ENCODE peak calls at places on chromosome 2, in ten cellular contexts. H, K, D, I, Z, X, C, Y, M and J are unnamed samples.
A peak's percentile ranks its signal among the peaks of the same experiment; 100 is the strongest.

GRCh38 chr2:145027073-145027459 is 507.1 kb upstream of the ZEB2 start:
- DNase-seq in H (no peak), K (no peak), D (no peak), I (no peak), Z (no peak), X (no peak), C (no peak), Y (peak; percentile 49), M (peak; percentile 67), J (no peak)

GRCh38 chr2:60961457-60961856 is 56.1 kb upstream of the PEX13 start:
- DNase-seq in H (no peak), K (no peak), D (no peak), I (no peak), Z (no peak), X (no peak), C (peak; percentile 7), Y (peak; percentile 75), M (peak; percentile 63), J (no peak)

GRCh38 chr2:3223080-3223923 is 154.3 kb downstream of the EIPR1 start:
- DNase-seq in H (no peak), K (no peak), D (no peak), I (no peak), Z (peak; percentile 28), X (no peak), C (no peak), Y (peak; percentile 86), M (no peak), J (peak; percentile 96)

GRCh38 chr2:234986866-234987720 is 35.3 kb downstream of the SH3BP4 start:
- DNase-seq in H (no peak), K (no peak), D (no peak), I (no peak), Z (no peak), X (no peak), C (no peak), Y (no peak), M (no peak), J (no peak)

GRCh38 chr2:136647039-136647438 is 118.3 kb upstream of the THSD7B start:
- DNase-seq in H (no peak), K (no peak), D (no peak), I (no peak), Z (no peak), X (no peak), C (no peak), Y (no peak), M (no peak), J (no peak)

GRCh38 chr2:63514237-63514716 is 74.0 kb downstream of the WDPCP start:
- DNase-seq in H (no peak), K (no peak), D (no peak), I (no peak), Z (no peak), X (no peak), C (no peak), Y (no peak), M (no peak), J (no peak)

GRCh38 chr2:128692895-128693519 is 374.3 kb upstream of the HS6ST1 start:
- DNase-seq in H (no peak), K (no peak), D (peak; percentile 40), I (no peak), Z (no peak), X (no peak), C (no peak), Y (no peak), M (no peak), J (no peak)

GRCh38 chr2:177148477-177149154 is 64.0 kb upstream of the HNRNPA3 start:
- DNase-seq in H (peak; percentile 90), K (peak; percentile 79), D (peak; percentile 81), I (peak; percentile 71), Z (peak; percentile 81), X (no peak), C (peak; percentile 90), Y (peak; percentile 66), M (peak; percentile 75), J (peak; percentile 86)

GRCh38 chr2:33126552-33126951 is 179.8 kb downstream of the LTBP1 start:
- DNase-seq in H (no peak), K (no peak), D (no peak), I (no peak), Z (no peak), X (no peak), C (no peak), Y (no peak), M (no peak), J (no peak)

GRCh38 chr2:134079373-134079772 is 174.5 kb upstream of the MGAT5 start:
- DNase-seq in H (no peak), K (no peak), D (no peak), I (no peak), Z (peak; percentile 25), X (no peak), C (no peak), Y (no peak), M (no peak), J (no peak)

GRCh38 chr2:151357359-151357758 is at the start of gene TNFAIP6:
- DNase-seq in H (no peak), K (no peak), D (no peak), I (peak; percentile 33), Z (no peak), X (no peak), C (peak; percentile 68), Y (peak; percentile 97), M (peak; percentile 41), J (no peak)

GRCh38 chr2:169222665-169223064 is 139.7 kb downstream of the LRP2 start:
- DNase-seq in H (no peak), K (no peak), D (no peak), I (no peak), Z (no peak), X (no peak), C (no peak), Y (no peak), M (no peak), J (no peak)

GRCh38 chr2:169225233-169225750 is 137.0 kb downstream of the LRP2 start:
- DNase-seq in H (no peak), K (no peak), D (no peak), I (no peak), Z (no peak), X (no peak), C (no peak), Y (no peak), M (no peak), J (no peak)

GRCh38 chr2:169225906-169226305 is 136.4 kb downstream of the LRP2 start:
- DNase-seq in H (no peak), K (no peak), D (no peak), I (no peak), Z (no peak), X (no peak), C (no peak), Y (no peak), M (no peak), J (no peak)

DNA sequence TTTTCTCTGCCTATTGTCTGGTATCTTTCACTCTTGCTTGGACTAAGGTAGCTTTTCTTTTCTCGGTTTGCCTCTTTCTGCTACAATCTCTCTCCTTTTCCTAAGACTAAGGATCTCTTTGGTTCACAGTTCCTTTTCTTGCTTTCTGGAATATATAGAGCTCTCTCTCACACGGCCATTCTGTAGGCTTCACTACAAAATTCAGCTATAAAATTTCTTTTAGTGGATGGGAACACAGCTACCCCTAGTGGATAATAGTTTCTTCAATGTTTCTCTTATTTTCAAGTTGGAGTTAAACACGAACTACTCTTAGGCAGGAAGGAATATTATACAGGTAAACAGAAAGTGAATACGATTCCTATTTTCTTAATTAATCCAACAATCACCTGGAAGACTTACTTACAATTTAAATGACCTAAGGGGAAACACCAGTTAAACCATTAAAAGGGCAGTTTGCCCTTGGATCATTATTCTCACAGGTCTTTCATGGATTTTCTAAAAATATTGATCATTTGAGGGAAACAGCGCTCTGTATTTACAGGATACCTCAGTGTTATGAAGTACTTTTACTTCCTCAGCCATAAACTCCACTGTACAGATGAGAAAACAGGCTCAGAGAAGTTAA is 140.5 kb downstream of the LRP2 start:
- DNase-seq in H (no peak), K (no peak), D (no peak), I (no peak), Z (no peak), X (no peak), C (peak; percentile 49), Y (no peak), M (peak; percentile 21), J (no peak)
- TF ChIP-seq CTCF in H (peak; percentile 58), K (peak; percentile 11), D (no peak), I (peak; percentile 29), Z (peak; percentile 26), X (no peak), C (peak; percentile 54), Y (peak; percentile 22), M (peak; percentile 61), J (peak; percentile 20)

DNA sequence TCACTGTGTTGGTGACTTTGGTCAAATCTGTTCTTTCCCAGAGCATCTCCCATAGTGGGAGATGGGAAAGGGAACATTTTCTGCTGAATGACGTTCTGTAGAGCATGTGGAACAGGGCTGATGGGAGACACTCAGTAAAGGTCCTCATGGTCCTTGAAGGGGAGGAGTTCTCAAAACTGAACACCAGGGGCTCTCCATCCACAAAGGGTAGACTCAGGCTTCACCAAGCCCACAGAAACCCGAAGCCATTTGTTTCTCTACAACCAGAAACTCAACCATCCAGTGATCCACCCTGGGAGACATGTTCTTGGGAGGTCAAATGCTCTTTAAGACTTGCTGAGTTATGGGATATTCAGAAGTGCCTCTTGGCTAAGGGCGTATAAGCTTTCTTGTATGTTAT is 131.8 kb downstream of the ACOXL start:
- DNase-seq in H (no peak), K (no peak), D (no peak), I (no peak), Z (no peak), X (no peak), C (no peak), Y (no peak), M (no peak), J (no peak)
- TF ChIP-seq CTCF in H (no peak), K (no peak), D (no peak), I (no peak), Z (no peak), X (no peak), C (no peak), Y (no peak), M (no peak), J (no peak)

DNA sequence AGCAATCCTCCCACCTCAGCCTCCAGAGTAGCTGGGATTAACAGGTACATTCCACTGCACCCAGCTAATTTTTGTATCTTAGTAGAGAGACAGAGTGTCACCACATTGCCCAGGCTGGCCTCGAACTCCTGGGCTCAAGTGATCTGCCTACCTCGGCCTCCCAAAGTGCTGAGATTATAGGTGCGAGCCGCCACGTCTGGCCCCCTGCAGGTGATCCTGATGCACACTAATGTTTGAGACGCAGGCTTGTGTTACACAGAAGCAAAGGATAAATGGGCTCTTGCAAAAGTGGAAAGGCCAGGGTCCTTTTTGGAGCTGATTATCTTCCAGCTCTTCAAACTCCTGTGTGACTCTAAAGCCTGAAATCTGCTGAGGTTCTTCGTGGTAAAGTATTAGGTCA is 84.2 kb downstream of the TGFA start:
- DNase-seq in H (no peak), K (no peak), D (no peak), I (no peak), Z (no peak), X (no peak), C (no peak), Y (no peak), M (no peak), J (no peak)
- TF ChIP-seq CTCF in H (no peak), K (no peak), D (no peak), I (no peak), Z (no peak), X (no peak), C (no peak), Y (no peak), M (no peak), J (no peak)

DNA sequence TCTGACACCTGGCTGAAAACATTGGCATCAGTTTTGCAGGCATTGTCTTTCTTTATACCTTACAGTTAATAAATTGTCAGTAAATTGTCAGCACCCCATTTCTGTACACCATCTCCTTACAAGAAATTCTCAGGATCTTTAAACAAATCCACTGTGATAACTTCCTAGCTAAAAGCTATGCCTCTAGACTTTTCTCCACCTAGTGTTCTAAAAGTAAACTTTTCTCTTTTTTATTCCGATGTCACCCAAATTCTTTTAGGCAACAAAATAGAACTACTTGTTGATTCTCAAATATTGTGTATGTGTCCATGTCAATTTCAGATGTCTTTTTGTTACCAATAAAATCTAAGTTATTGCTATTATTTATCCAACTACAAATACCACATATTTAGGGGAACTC is 617.4 kb upstream of the NRXN1 start:
- DNase-seq in H (no peak), K (no peak), D (no peak), I (no peak), Z (no peak), X (no peak), C (no peak), Y (no peak), M (no peak), J (no peak)
- TF ChIP-seq CTCF in H (no peak), K (no peak), D (no peak), I (no peak), Z (no peak), X (no peak), C (peak; percentile 9), Y (peak; percentile 11), M (no peak), J (no peak)